ENCODE peak calls at places on chromosomes 12 and 14, in five cellular contexts. G, T, N, M and V are unnamed samples.

GRCh38 chr12:87953257-87953860 is 75.8 kb downstream of the C12orf50 start:
- DNase-seq in G (peak; percentile 71), T (no peak), M (peak; percentile 46), N (peak; percentile 62), V (peak; percentile 25)

GRCh38 chr12:108560752-108561719 is at the start of gene SART3:
- DNase-seq in G (peak; percentile 93), T (peak; percentile 84), N (peak; percentile 95), M (peak; percentile 90), V (peak; percentile 80)

GRCh38 chr12:56143870-56144269 is 8.5 kb upstream of the MYL6B start:
- DNase-seq in N (no peak), T (no peak), G (no peak), M (no peak), V (no peak)

GRCh38 chr14:38536376-38537038 is 280.6 kb upstream of the CLEC14A start:
- DNase-seq in T (no peak), M (no peak), G (no peak), N (no peak), V (no peak)

GRCh38 chr14:37230551-37231194 is 32.9 kb downstream of the MIPOL1 start:
- DNase-seq in M (peak; percentile 81), G (peak; percentile 75), T (no peak), N (peak; percentile 66), V (peak; percentile 7)

GRCh38 chr12:104715562-104716182 is 242.4 kb downstream of the SLC41A2 start:
- DNase-seq in G (no peak), N (no peak), M (peak; percentile 65), T (no peak), V (no peak)

GRCh38 chr14:64944861-64945260 is 2.3 kb upstream of the GPX2 start:
- DNase-seq in N (no peak), G (no peak), T (no peak), M (no peak), V (no peak)

GRCh38 chr14:73750161-73750901 is 36.1 kb upstream of the PNMA1 start:
- DNase-seq in G (no peak), M (no peak), N (no peak), T (no peak), V (no peak)

GRCh38 chr12:12701457-12701856 is 5.5 kb upstream of the GPR19 start:
- DNase-seq in T (no peak), M (no peak), N (no peak), G (no peak), V (no peak)

GRCh38 chr14:103314496-103315277 is 19.4 kb upstream of the EIF5 start:
- DNase-seq in T (no peak), N (no peak), M (no peak), G (no peak), V (no peak)